ENCODE peak calls at places on chromosomes 6 and 20, in five cellular contexts. C is CD4-positive, alpha-beta T cell; X is HFFc6; B is endothelial cell of umbilical vein; T is neural crest cell. O is an unnamed sample.

GRCh38 chr6:126811307-126811706 is 307.2 kb upstream of the RSPO3 start:
- DNase-seq in T (no peak), B (peak), X (no peak), C (no peak), O (no peak)

GRCh38 chr6:73515204-73516101 is 5.4 kb downstream of the EEF1A1 start:
- DNase-seq in X (peak), C (no peak), B (peak), T (no peak), O (peak)

GRCh38 chr6:90715093-90715655 is 128.3 kb upstream of the MAP3K7 start:
- DNase-seq in C (no peak), X (no peak), B (no peak), T (no peak), O (no peak)

GRCh38 chr20:20027284-20027683 is 10.1 kb downstream of the NAA20 start:
- DNase-seq in X (no peak), C (no peak), B (no peak), T (no peak), O (no peak)

GRCh38 chr6:26421259-26422144 is 18.8 kb upstream of the BTN3A3 start:
- DNase-seq in T (peak), X (peak), B (peak), C (peak), O (peak)

GRCh38 chr20:15556869-15557268 is 1016.4 kb downstream of the KIF16B start:
- DNase-seq in T (no peak), B (no peak), C (no peak), X (no peak), O (no peak)

GRCh38 chr6:40738551-40738950 is 151.4 kb upstream of the LRFN2 start:
- DNase-seq in X (no peak), C (no peak), T (no peak), B (no peak), O (no peak)

GRCh38 chr20:63536241-63536977 is 767 bp downstream of the PTK6 start:
- DNase-seq in T (no peak), B (no peak), C (no peak), X (no peak), O (no peak)

GRCh38 chr20:49118307-49118706 is 69.8 kb downstream of the STAU1 start:
- DNase-seq in B (no peak), X (no peak), T (no peak), C (no peak), O (no peak)

GRCh38 chr6:71537717-71538116 is 249.1 kb downstream of the OGFRL1 start:
- DNase-seq in C (no peak), B (no peak), T (no peak), X (peak), O (no peak)

GRCh38 chr6:7787731-7788130 is 61.8 kb downstream of the BMP6 start:
- DNase-seq in C (no peak), B (no peak), T (no peak), X (no peak), O (no peak)

GRCh38 chr6:33850869-33851541 is 47.2 kb upstream of the MLN start:
- DNase-seq in T (no peak), C (no peak), B (no peak), X (no peak), O (no peak)

GRCh38 chr6:163712569-163712966 is 298.1 kb downstream of the QKI start:
- DNase-seq in B (no peak), C (no peak), T (no peak), X (no peak), O (no peak)

GRCh38 chr6:53512631-53513030 is 32.3 kb downstream of the GCLC start:
- DNase-seq in C (no peak), B (no peak), X (no peak), T (no peak), O (no peak)

GRCh38 chr6:36499918-36500317 is 47.4 kb downstream of the STK38 start:
- DNase-seq in B (no peak), T (no peak), X (no peak), C (no peak), O (no peak)

GRCh38 chr20:20548527-20549266 is 163.7 kb downstream of the RALGAPA2 start:
- DNase-seq in T (no peak), B (no peak), X (no peak), C (no peak), O (no peak)

GRCh38 chr6:33771342-33772113 is 17.4 kb downstream of the LEMD2 start:
- DNase-seq in C (peak), T (peak), B (peak), X (peak), O (peak)

GRCh38 chr6:112383191-112383590 is 36.1 kb downstream of the RFPL4B start:
- DNase-seq in T (no peak), X (no peak), B (no peak), C (no peak), O (no peak)

GRCh38 chr6:81929828-81930227 is 177.3 kb upstream of the TENT5A start:
- DNase-seq in C (no peak), T (no peak), B (no peak), X (no peak), O (no peak)

GRCh38 chr6:20847904-20848303 is 313.6 kb downstream of the CDKAL1 start:
- DNase-seq in B (no peak), T (no peak), C (no peak), X (no peak), O (no peak)

GRCh38 chr6:155244434-155244833 is 19.4 kb upstream of the CLDN20 start:
- DNase-seq in B (no peak), T (no peak), X (no peak), C (no peak), O (no peak)

GRCh38 chr20:53722515-53723036 is 128.9 kb upstream of the ZNF217 start:
- DNase-seq in X (no peak), T (no peak), C (no peak), B (no peak), O (no peak)

GRCh38 chr6:40848038-40848437 is 191.0 kb downstream of the UNC5CL start:
- DNase-seq in X (peak), C (no peak), B (no peak), T (no peak), O (no peak)

GRCh38 chr6:44788387-44788981 is 401.0 kb downstream of the CDC5L start:
- DNase-seq in B (no peak), X (peak), C (no peak), T (no peak), O (no peak)

DNA sequence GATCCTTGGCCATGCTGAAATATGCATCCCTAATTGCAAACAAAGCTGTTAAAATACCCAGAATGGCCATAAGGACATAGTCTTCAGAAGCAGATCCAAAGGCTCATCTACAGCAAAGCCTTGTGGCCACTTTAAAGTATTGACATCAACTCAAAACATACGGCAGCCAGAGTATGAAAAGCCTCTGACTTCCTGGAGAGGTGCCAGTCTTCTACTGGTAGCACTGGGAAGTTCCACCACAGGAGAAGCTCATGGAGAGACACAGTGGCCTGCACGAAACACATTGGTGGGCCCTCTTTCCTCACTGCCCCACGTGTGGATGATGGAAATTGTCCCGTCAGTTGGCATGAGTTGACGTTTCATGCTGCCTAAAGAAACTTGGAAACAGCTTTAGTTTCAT is 202.6 kb upstream of the HEY2 start:
- DNase-seq in X (no peak), T (no peak), B (no peak), C (no peak), O (no peak)
- TF ChIP-seq CTCF in X (no peak), T (no peak), B (no peak), C (no peak), O (no peak)

DNA sequence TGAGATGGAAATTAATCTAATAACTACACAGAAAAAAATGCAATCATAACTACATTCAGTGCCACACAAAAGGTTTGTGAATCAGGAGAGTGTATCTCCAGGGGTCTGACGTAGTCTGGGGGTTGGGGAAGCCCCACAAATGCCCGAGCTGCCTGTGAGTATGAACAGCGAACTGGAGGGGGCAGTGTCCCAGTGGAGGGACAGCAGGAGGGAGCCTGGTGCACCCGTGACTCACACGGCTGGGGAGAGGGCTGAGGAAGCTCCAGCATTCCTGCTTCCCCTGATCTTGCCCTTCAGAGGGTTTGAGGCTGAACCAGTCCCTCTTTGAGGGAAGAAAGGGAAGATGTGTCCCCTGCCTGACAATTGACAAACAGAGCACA is 78.9 kb downstream of the CDH26 start:
- DNase-seq in B (no peak), C (no peak), T (no peak), X (peak), O (no peak)
- TF ChIP-seq CTCF in B (no peak), C (no peak), T (no peak), X (peak), O (no peak)

GRCh38 chr20:13900506-13900905 is 89.9 kb downstream of the SEL1L2 start:
- DNase-seq in B (no peak), T (no peak), X (no peak), C (no peak), O (no peak)

DNA sequence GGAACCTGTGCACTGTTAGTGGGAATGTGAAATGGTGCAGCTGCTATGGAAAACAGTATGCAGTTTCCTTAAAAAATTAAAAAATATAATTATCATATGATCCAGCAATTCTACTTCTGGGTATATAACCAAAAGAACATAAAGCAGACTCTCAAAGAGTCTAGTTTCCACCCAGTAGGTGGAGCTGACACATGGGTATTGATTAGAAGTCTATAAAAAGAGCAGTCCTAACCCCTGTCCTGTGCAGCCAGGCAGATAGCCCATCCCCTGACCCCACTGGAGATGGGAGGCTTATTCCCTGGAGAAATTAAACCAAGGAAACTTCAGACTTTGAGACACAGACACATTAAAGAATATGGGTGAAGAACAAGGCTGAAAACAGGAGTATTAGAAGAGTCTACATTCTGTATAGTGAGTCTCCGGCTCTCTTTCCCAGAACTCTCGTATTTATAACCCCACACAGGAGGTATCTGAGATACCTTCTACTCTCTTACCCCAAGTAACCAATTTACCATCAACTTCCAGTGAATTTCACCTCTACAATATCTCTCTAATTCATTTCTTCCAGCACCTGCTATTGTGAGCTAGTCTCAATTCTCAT is 92.3 kb downstream of the SEL1L2 start:
- DNase-seq in X (no peak), C (no peak), B (no peak), T (no peak), O (no peak)
- TF ChIP-seq CTCF in X (peak), C (no peak), B (no peak), T (peak), O (no peak)

GRCh38 chr20:24149881-24150307 is 161.3 kb upstream of the GGTLC1 start:
- DNase-seq in B (no peak), C (no peak), X (no peak), T (peak), O (no peak)
- TF ChIP-seq CTCF in B (peak), C (peak), X (peak), T (peak), O (peak)

DNA sequence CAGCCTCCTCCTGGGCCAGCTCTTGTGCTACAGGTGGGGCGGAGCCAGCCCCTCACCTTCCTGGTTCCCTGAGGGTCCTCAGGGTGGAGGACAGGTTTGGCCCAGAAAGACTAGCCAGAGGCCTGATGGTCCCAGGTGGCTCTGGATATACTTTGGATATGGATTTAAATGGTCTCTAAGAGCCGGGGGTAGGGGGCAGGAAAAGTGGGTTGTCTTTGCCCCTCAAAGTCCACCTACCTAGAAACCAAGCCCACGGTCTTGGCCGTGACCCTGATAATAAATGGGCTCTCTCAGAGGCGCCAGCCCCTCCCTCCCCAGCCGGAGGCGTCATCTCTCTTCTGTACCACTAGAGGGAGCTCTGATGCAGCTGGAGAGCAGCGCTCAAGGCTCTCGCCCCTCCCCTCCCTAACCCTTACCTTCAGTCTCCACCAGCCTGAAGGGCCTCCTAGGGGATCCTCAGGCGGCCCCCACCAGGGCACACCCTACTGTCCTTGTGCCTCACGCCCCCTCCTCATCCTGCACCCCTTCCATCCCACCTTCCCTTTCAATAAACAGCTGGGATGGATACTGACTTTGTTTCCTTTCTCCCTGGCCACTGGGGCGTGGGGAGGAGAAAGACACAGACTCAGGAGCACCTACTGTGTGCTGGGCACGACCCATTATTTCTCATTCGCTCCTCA is 7.5 kb downstream of the NRSN2 start:
- DNase-seq in X (peak), T (peak), C (peak), B (peak), O (peak)
- TF ChIP-seq CTCF in X (peak), T (peak), C (peak), B (peak), O (peak)

DNA sequence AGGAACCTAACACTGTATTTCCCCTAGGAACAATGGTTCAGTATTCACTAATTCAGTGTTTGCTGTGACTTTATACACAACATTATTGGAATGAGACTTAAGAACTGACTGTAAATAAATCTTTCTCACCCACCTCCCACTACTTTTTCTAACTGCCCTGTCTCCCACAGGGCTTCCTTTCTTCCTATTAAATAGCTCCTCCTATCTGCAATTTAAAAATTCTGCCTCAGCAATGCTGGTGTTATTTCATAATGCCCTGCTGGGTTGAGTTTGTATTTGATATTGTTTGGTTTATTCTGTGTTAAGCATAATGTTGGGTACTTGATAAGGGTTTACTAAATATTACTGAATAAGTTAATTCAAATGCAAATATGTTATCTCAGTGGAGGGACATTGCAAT is 573.1 kb upstream of the RNF217 start:
- DNase-seq in C (no peak), B (no peak), X (no peak), T (no peak), O (no peak)
- TF ChIP-seq CTCF in C (no peak), B (no peak), X (no peak), T (no peak), O (no peak)